ENCODE peak calls at places on chromosomes 11 and 22, in seven cellular contexts. N, V, Q, T, P, E and A are unnamed samples.

GRCh38 chr11:36376888-36377758 is 81.0 kb downstream of the PRR5L start:
- DNase-seq in P (peak; percentile 81), T (peak; percentile 35), E (peak; percentile 55), V (peak; percentile 86), N (peak; percentile 28), Q (peak; percentile 48), A (peak; percentile 63)

GRCh38 chr11:92843455-92843854 is 126.0 kb upstream of the MTNR1B start:
- DNase-seq in E (no peak), V (no peak), Q (no peak), P (no peak), N (no peak), T (no peak), A (no peak)

GRCh38 chr11:92297551-92298237 is 73.1 kb downstream of the FAT3 start:
- DNase-seq in P (no peak), E (no peak), V (no peak), N (no peak), T (no peak), Q (no peak), A (no peak)

GRCh38 chr11:105862736-105863367 is 159.2 kb downstream of the MSANTD4 start:
- DNase-seq in Q (peak; percentile 19), V (no peak), E (peak; percentile 50), T (peak; percentile 73), P (peak; percentile 65), N (peak; percentile 68), A (peak; percentile 81)

GRCh38 chr11:130585545-130585944 is 137.1 kb downstream of the ADAMTS15 start:
- DNase-seq in P (peak; percentile 81), Q (peak; percentile 90), V (no peak), T (no peak), E (no peak), N (no peak), A (peak; percentile 26)

GRCh38 chr11:26820739-26821138 is 98.9 kb upstream of the SLC5A12 start:
- DNase-seq in N (peak; percentile 66), E (no peak), Q (peak; percentile 91), T (no peak), P (peak; percentile 92), V (no peak), A (peak; percentile 90)

GRCh38 chr11:9763301-9763700 is 99.4 kb downstream of the SWAP70 start:
- DNase-seq in P (no peak), E (no peak), T (no peak), V (no peak), N (no peak), Q (no peak), A (no peak)

GRCh38 chr11:121048464-121049233 is 24.7 kb downstream of the TBCEL start:
- DNase-seq in Q (peak; percentile 33), V (no peak), P (peak; percentile 57), E (no peak), N (peak; percentile 34), T (no peak), A (peak; percentile 53)

GRCh38 chr11:103903621-103904323 is 132.7 kb upstream of the DDI1 start:
- DNase-seq in P (no peak), Q (no peak), E (no peak), T (no peak), V (no peak), N (no peak), A (no peak)

GRCh38 chr22:17303840-17304779 is 65.2 kb upstream of the CECR2 start:
- DNase-seq in N (no peak), P (no peak), T (no peak), Q (no peak), V (no peak), E (no peak), A (no peak)

GRCh38 chr11:134503104-134503503 is 91.1 kb upstream of the B3GAT1 start:
- DNase-seq in Q (no peak), T (no peak), V (no peak), P (no peak), N (no peak), E (no peak), A (no peak)

GRCh38 chr11:45089845-45090499 is 56.5 kb upstream of the PRDM11 start:
- DNase-seq in T (no peak), Q (peak; percentile 51), E (no peak), P (peak; percentile 82), V (no peak), N (peak; percentile 37), A (peak; percentile 72)

GRCh38 chr11:30916764-30917163 is 330.6 kb upstream of the MPPED2 start:
- DNase-seq in V (no peak), T (no peak), Q (no peak), P (no peak), N (no peak), E (no peak), A (no peak)

GRCh38 chr11:2575611-2576051 is 124.2 kb downstream of the KCNQ1OT1 start:
- DNase-seq in P (no peak), E (no peak), N (no peak), V (no peak), Q (no peak), T (no peak), A (no peak)

GRCh38 chr11:115173136-115173535 is 331.1 kb downstream of the CADM1 start:
- DNase-seq in P (no peak), V (no peak), E (no peak), N (no peak), Q (no peak), T (no peak), A (no peak)

GRCh38 chr11:120336641-120337132 is 474 bp downstream of the ARHGEF12 start:
- DNase-seq in E (peak; percentile 78), T (peak; percentile 51), Q (no peak), V (peak; percentile 81), N (peak; percentile 20), P (peak; percentile 75), A (peak; percentile 30)

GRCh38 chr11:112504056-112504455 is 243.4 kb upstream of the PLET1 start:
- DNase-seq in P (peak; percentile 60), V (no peak), E (no peak), N (peak; percentile 28), T (no peak), Q (no peak), A (no peak)

GRCh38 chr22:33927752-33928151 is 7.5 kb upstream of the LARGE1 start:
- DNase-seq in V (no peak), T (no peak), P (no peak), N (no peak), Q (no peak), E (no peak), A (no peak)

GRCh38 chr11:132427611-132428010 is 1057.2 kb downstream of the NTM start:
- DNase-seq in Q (peak; percentile 84), V (no peak), P (peak; percentile 80), E (no peak), N (no peak), T (no peak), A (peak; percentile 6)

GRCh38 chr11:224424-224823 is 11.7 kb downstream of the SIRT3 start:
- DNase-seq in V (no peak), T (no peak), E (no peak), Q (no peak), P (no peak), N (no peak), A (no peak)

GRCh38 chr11:221539-221938 is 14.0 kb downstream of the RIC8A start:
- DNase-seq in N (no peak), V (no peak), P (no peak), Q (no peak), T (no peak), E (no peak), A (no peak)

GRCh38 chr11:221998-222789 is 13.9 kb downstream of the SIRT3 start:
- DNase-seq in T (no peak), E (no peak), P (no peak), V (no peak), N (no peak), Q (no peak), A (no peak)

GRCh38 chr11:223921-224320 is 12.2 kb downstream of the SIRT3 start:
- DNase-seq in V (no peak), E (no peak), P (no peak), Q (no peak), T (no peak), N (no peak), A (no peak)

DNA sequence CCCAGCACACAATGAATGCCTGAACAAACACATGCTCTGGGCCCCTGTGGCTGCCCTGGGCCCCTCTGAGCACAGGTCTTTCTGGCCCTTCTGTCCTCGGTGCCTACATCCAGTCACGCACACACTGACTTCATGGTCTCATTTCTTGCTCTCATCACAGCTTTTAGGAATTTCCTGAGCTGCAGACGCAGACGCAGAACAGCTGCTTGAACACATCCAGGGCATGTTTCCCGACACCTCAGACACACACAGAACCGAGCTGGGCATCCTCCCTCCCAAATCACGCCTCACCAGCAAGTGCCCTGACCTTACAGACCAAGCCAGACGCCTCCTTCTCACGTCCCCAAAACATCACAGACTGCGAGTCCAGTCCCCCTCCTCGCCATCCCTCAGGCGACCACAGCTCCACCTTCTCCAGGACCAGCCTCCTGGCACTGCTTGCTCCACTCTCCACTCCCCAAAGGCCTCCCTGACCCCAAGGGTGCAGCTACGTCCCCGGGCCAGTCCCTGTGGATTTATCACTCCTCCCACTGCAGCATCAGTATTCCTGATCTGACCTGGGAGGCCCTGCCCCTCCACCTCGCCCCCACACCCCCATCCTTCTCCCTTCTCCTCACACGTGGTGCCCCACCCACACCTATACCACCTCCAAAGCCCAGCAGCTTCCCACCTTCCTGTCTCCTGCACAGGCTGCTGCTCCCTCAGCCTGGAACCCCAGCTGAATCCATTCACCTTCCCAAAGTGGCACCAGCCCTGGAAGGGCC is 12.9 kb downstream of the SIRT3 start:
- DNase-seq in V (no peak), P (no peak), E (no peak), Q (no peak), T (no peak), N (peak; percentile 56), A (peak; percentile 39)
- H3K4me2 ChIP-seq in V (no peak overlapping the region), P (no peak overlapping the region), E (no peak overlapping the region), Q (no peak overlapping the region), T (no peak overlapping the region), N (no peak overlapping the region), A (no peak overlapping the region)

DNA sequence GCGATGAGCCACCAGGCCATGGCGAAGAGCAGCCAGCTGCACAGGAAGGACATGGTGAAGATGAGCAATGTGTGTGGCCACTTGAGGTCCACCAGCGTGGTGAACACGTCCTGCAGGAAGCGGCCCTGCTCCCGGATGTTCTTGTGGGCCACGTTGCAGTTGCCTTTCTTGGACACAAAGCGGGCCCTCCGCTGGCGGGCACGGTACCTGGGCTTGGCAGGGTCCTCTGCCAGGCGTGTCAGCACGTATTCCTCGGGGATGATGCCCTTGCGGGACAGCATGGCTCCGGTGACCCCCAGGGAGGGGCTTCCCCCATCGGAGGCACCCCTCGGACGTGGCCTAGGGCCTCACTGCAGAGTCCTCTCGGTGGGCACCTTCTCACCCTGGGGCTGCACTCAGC is 648 bp downstream of the KCNJ11 start:
- DNase-seq in V (no peak), P (no peak), E (no peak), T (no peak), N (no peak), Q (no peak), A (no peak)
- H3K4me2 ChIP-seq in V (no peak overlapping the region), P (no peak overlapping the region), E (no peak overlapping the region), T (no peak overlapping the region), N (no peak overlapping the region), Q (no peak overlapping the region), A (no peak overlapping the region)

GRCh38 chr22:22074634-22075381 is 92.2 kb upstream of the TOP3B start:
- DNase-seq in N (no peak), Q (no peak), T (no peak), P (no peak), V (no peak), E (peak; percentile 35), A (peak; percentile 6)
- H3K4me2 ChIP-seq in N (no peak overlapping the region), Q (no peak overlapping the region), T (no peak overlapping the region), P (no peak overlapping the region), V (no peak overlapping the region), E (no peak overlapping the region), A (no peak overlapping the region)

DNA sequence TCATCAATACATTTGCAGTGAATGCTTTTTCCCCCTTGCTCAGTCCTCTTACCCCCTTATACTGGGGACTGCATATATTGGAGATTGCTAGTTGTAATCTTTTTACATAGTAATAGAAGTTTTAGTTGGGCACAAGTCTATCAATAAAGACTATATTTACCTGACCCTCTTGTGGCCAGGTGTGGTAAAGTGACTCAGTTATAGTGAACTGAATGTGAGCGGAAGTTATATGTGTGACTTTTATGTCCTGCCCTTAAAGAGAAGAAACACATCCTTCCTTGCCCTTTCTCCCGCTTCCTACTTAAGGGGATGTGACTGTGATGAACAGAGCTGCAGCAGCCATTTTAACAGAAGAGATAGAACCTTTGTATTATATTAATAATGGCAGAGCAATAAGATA is 362.0 kb downstream of the METTL15 start:
- DNase-seq in N (no peak), E (no peak), P (no peak), Q (no peak), T (no peak), V (no peak), A (no peak)
- H3K4me2 ChIP-seq in N (no peak overlapping the region), E (no peak overlapping the region), P (no peak overlapping the region), Q (no peak overlapping the region), T (no peak overlapping the region), V (no peak overlapping the region), A (no peak overlapping the region)